ENCODE peak calls at places on chromosome 15, in six cellular contexts. T is NCI-H1105 treated with DMSO at 0.1 percent for 48 hours, R is heart right ventricle, K is foreskin fibroblast, V is transverse colon, I is nucleus accumbens. D is an unnamed sample.
A peak's percentile ranks its signal among the peaks of the same experiment; 100 is the strongest.

GRCh38 chr15:86608461-86608860 is 528.8 kb downstream of the AGBL1 start:
- DNase-seq in R (peak; percentile 7), T (peak; percentile 20), K (no peak), I (no peak), V (no peak), D (no peak)

GRCh38 chr15:28914046-28914445 is 28.3 kb downstream of the APBA2 start:
- DNase-seq in T (no peak), K (no peak), I (no peak), V (no peak), R (no peak), D (no peak)

GRCh38 chr15:89669941-89670340 is 9.2 kb downstream of the PLIN1 start:
- DNase-seq in T (no peak), R (no peak), I (no peak), K (no peak), V (no peak), D (no peak)

GRCh38 chr15:26235148-26235769 is 372.1 kb upstream of the ATP10A start:
- DNase-seq in T (peak; percentile 64), R (no peak), K (no peak), I (no peak), V (no peak), D (no peak)

GRCh38 chr15:39429898-39430357 is 151.0 kb upstream of the THBS1 start:
- DNase-seq in R (no peak), I (no peak), K (peak; percentile 69), T (no peak), V (no peak), D (no peak)

GRCh38 chr15:99010743-99011142 is 3.2 kb upstream of the PGPEP1L start:
- DNase-seq in I (no peak), T (no peak), K (no peak), V (no peak), R (no peak), D (no peak)

GRCh38 chr15:40746916-40747418 is 8.1 kb downstream of the RMDN3 start:
- DNase-seq in R (no peak), V (no peak), T (no peak), I (no peak), K (no peak), D (no peak)

GRCh38 chr15:99980791-99981190 is 247.6 kb upstream of the LYSMD4 start:
- DNase-seq in T (no peak), R (no peak), I (no peak), K (no peak), V (no peak), D (no peak)

GRCh38 chr15:29244544-29244943 is 25.1 kb downstream of the NSMCE3 start:
- DNase-seq in K (no peak), V (no peak), R (no peak), I (no peak), T (no peak), D (no peak)

GRCh38 chr15:75721462-75721922 is 8.8 kb upstream of the CSPG4 start:
- DNase-seq in V (no peak), I (no peak), T (no peak), R (no peak), K (no peak), D (no peak)

D was measured in effector memory CD4-positive, alpha-beta T cell.